ENCODE peak calls at places on chromosomes 11 and 22, in five cellular contexts. One of them, this sample, is unnamed.

GRCh38 chr11:131025020-131025419 is 108.7 kb upstream of the SNX19 start:
- DNase-seq in CD8-positive, alpha-beta T cell: no peak
- DNase-seq in DND-41: no peak
- DNase-seq in uterus: no peak
- DNase-seq in GM23338: peak; percentile 85
- DNase-seq in this sample: no peak

GRCh38 chr11:43830928-43831440 is 49.6 kb upstream of the ALKBH3 start:
- DNase-seq in CD8-positive, alpha-beta T cell: no peak
- DNase-seq in DND-41: no peak
- DNase-seq in uterus: peak; percentile 46
- DNase-seq in GM23338: no peak
- DNase-seq in this sample: no peak

GRCh38 chr11:96015911-96016565 is 92.1 kb upstream of the MTMR2 start:
- DNase-seq in CD8-positive, alpha-beta T cell: peak; percentile 57
- DNase-seq in DND-41: peak; percentile 75
- DNase-seq in uterus: no peak
- DNase-seq in GM23338: peak; percentile 47
- DNase-seq in this sample: no peak

GRCh38 chr11:119907934-119908760 is 179.1 kb upstream of the NECTIN1 start:
- DNase-seq in CD8-positive, alpha-beta T cell: no peak
- DNase-seq in DND-41: no peak
- DNase-seq in uterus: no peak
- DNase-seq in GM23338: no peak
- DNase-seq in this sample: no peak

GRCh38 chr11:86116996-86117705 is 48.3 kb upstream of the PICALM start:
- DNase-seq in CD8-positive, alpha-beta T cell: no peak
- DNase-seq in DND-41: no peak
- DNase-seq in uterus: no peak
- DNase-seq in GM23338: no peak
- DNase-seq in this sample: no peak

GRCh38 chr11:78319453-78319955 is 98.1 kb downstream of the GAB2 start:
- DNase-seq in CD8-positive, alpha-beta T cell: no peak
- DNase-seq in DND-41: no peak
- DNase-seq in uterus: peak; percentile 50
- DNase-seq in GM23338: no peak
- DNase-seq in this sample: no peak

GRCh38 chr11:101446238-101446637 is 137.6 kb downstream of the TRPC6 start:
- DNase-seq in CD8-positive, alpha-beta T cell: no peak
- DNase-seq in DND-41: no peak
- DNase-seq in uterus: no peak
- DNase-seq in GM23338: no peak
- DNase-seq in this sample: no peak

GRCh38 chr11:94153320-94153719 is 24.7 kb downstream of the PANX1 start:
- DNase-seq in CD8-positive, alpha-beta T cell: no peak
- DNase-seq in DND-41: no peak
- DNase-seq in uterus: no peak
- DNase-seq in GM23338: no peak
- DNase-seq in this sample: no peak

GRCh38 chr11:114596175-114596919 is 761 bp upstream of the NXPE4 start:
- DNase-seq in CD8-positive, alpha-beta T cell: no peak
- DNase-seq in DND-41: no peak
- DNase-seq in uterus: no peak
- DNase-seq in GM23338: no peak
- DNase-seq in this sample: no peak

GRCh38 chr11:117809236-117810055 is 12.4 kb upstream of the DSCAML1 start:
- DNase-seq in CD8-positive, alpha-beta T cell: no peak
- DNase-seq in DND-41: no peak
- DNase-seq in uterus: peak; percentile 63
- DNase-seq in GM23338: peak; percentile 83
- DNase-seq in this sample: no peak

GRCh38 chr11:128933481-128934178 is 9.0 kb downstream of the TP53AIP1 start:
- DNase-seq in CD8-positive, alpha-beta T cell: no peak
- DNase-seq in DND-41: no peak
- DNase-seq in uterus: no peak
- DNase-seq in GM23338: no peak
- DNase-seq in this sample: no peak

GRCh38 chr11:91497847-91498246 is 726.8 kb upstream of the FAT3 start:
- DNase-seq in CD8-positive, alpha-beta T cell: no peak
- DNase-seq in DND-41: no peak
- DNase-seq in uterus: no peak
- DNase-seq in GM23338: no peak
- DNase-seq in this sample: no peak

GRCh38 chr22:32175751-32176644 is 16.9 kb upstream of the C22orf42 start:
- DNase-seq in CD8-positive, alpha-beta T cell: no peak
- DNase-seq in DND-41: no peak
- DNase-seq in uterus: no peak
- DNase-seq in GM23338: peak; percentile 76
- DNase-seq in this sample: no peak

GRCh38 chr11:22491826-22492225 is 133.8 kb downstream of the FANCF start:
- DNase-seq in CD8-positive, alpha-beta T cell: no peak
- DNase-seq in DND-41: no peak
- DNase-seq in uterus: no peak
- DNase-seq in GM23338: peak; percentile 41
- DNase-seq in this sample: no peak

GRCh38 chr11:69166186-69167115 is 10.7 kb downstream of the SMIM38 start:
- DNase-seq in CD8-positive, alpha-beta T cell: no peak
- DNase-seq in DND-41: no peak
- DNase-seq in uterus: peak; percentile 64
- DNase-seq in GM23338: peak; percentile 54
- DNase-seq in this sample: no peak

GRCh38 chr11:27291954-27292641 is 70.9 kb downstream of the CCDC34 start:
- DNase-seq in CD8-positive, alpha-beta T cell: no peak
- DNase-seq in DND-41: no peak
- DNase-seq in uterus: no peak
- DNase-seq in GM23338: no peak
- DNase-seq in this sample: no peak

GRCh38 chr11:69815973-69816372 is 3.2 kb downstream of the FGF3 start:
- DNase-seq in CD8-positive, alpha-beta T cell: no peak
- DNase-seq in DND-41: no peak
- DNase-seq in uterus: no peak
- DNase-seq in GM23338: no peak
- DNase-seq in this sample: no peak

GRCh38 chr11:12915093-12915492 is 94.0 kb upstream of the RASSF10 start:
- DNase-seq in CD8-positive, alpha-beta T cell: no peak
- DNase-seq in DND-41: no peak
- DNase-seq in uterus: no peak
- DNase-seq in GM23338: no peak
- DNase-seq in this sample: no peak

GRCh38 chr11:12909866-12910265 is 99.2 kb upstream of the RASSF10 start:
- DNase-seq in CD8-positive, alpha-beta T cell: no peak
- DNase-seq in DND-41: no peak
- DNase-seq in uterus: no peak
- DNase-seq in GM23338: no peak
- DNase-seq in this sample: no peak

GRCh38 chr11:12918667-12919066 is 90.4 kb upstream of the RASSF10 start:
- DNase-seq in CD8-positive, alpha-beta T cell: no peak
- DNase-seq in DND-41: no peak
- DNase-seq in uterus: no peak
- DNase-seq in GM23338: no peak
- DNase-seq in this sample: no peak

GRCh38 chr11:12917830-12918229 is 91.3 kb upstream of the RASSF10 start:
- DNase-seq in CD8-positive, alpha-beta T cell: no peak
- DNase-seq in DND-41: no peak
- DNase-seq in uterus: no peak
- DNase-seq in GM23338: no peak
- DNase-seq in this sample: no peak

DNA sequence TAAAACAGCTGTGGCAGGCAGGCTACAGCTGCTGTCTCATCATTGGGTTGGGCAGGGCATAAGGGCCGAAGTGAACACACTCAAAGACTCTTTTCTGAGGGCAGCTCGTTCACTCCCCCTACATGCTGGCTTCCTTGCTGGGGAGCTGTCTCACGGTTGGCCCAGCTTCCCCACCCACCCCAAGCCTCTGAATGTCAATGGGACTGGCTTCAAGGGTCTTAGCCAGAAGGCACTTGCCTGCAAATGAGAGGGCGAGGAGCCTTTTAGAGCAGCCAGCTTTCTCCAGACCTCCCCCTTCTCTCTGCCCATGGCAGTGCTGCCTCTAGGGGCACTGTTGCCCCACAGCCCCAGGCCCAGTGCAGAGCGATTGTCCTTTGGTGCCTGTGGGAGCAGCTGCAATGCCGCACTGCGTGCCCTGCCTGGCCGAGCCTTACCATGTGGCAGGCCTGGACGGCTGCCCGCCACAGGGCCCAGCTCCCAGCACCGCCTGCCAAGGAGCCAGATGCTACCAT is 94.7 kb upstream of the RASSF10 start:
- DNase-seq in CD8-positive, alpha-beta T cell: no peak
- DNase-seq in DND-41: peak; percentile 39
- DNase-seq in uterus: no peak
- DNase-seq in GM23338: peak; percentile 91
- DNase-seq in this sample: no peak
- H3K4me1 ChIP-seq in CD8-positive, alpha-beta T cell: no peaks in the 10 kb centered on the region
- H3K4me1 ChIP-seq in DND-41: no peaks in the 10 kb centered on the region
- H3K4me1 ChIP-seq in uterus: no peaks in the 10 kb centered on the region
- H3K4me1 ChIP-seq in GM23338: peaks cover 34% of the 10 kb centered on the region
- H3K4me1 ChIP-seq in this sample: no peaks in the 10 kb centered on the region

DNA sequence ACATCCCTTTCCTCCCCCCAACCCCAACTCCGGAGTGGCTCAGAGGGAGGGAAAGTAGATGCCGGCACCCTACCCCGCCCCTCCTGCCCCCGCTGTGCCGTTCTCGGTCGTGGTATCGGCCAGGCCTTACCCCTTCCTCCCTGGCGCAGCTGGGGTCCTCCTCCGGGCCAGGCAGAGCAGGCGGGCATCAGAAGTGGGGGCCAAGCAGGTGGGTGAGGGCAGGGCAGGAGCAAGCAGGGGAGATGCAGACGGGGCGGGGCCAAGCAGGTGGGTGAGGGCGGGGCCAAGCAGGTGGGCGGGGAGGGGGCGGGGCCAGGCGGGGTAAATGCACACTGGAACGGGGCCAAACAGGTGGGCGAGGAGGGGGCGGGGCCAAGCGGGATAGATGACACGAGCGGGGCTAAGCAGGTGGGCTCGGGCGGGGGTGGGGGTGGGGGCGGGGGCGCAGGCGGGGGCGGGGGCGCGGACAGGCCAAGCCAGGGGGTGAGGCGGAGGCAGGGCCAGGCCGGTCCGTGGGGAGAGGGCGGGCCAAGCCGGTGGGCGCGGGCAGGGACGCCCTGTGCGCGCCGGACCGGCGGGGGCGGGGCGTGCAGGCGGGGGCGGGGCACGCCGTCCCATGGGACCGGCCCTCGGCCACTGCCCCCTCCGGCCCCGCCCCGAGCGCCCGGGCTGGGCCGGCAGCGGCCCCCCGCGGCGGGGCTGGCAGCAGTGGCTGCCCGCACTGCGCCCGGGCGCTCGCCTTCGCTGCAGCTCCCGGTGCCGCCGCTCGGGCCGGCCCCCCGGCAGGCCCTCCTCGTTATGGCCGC is at the start of the genes KCNQ1 and TRPM5:
- DNase-seq in CD8-positive, alpha-beta T cell: peak; percentile 83
- DNase-seq in DND-41: no peak
- DNase-seq in uterus: no peak
- DNase-seq in GM23338: peak; percentile 79
- DNase-seq in this sample: peak; percentile 61
- H3K4me3 ChIP-seq in CD8-positive, alpha-beta T cell: peak within 1 kb of the TSS; percentile 53
- H3K4me3 ChIP-seq in DND-41: no peak within 1 kb of the TSS
- H3K4me3 ChIP-seq in uterus: no peak within 1 kb of the TSS
- H3K4me3 ChIP-seq in GM23338: peak within 1 kb of the TSS; percentile 68
- H3K4me3 ChIP-seq in this sample: peak within 1 kb of the TSS; percentile 44

GRCh38 chr11:46075928-46076327 is 45.3 kb downstream of the PHF21A start:
- DNase-seq in CD8-positive, alpha-beta T cell: no peak
- DNase-seq in DND-41: no peak
- DNase-seq in uterus: no peak
- DNase-seq in GM23338: peak; percentile 36
- DNase-seq in this sample: no peak

GRCh38 chr11:46073632-46074031 is 47.6 kb downstream of the PHF21A start:
- DNase-seq in CD8-positive, alpha-beta T cell: no peak
- DNase-seq in DND-41: no peak
- DNase-seq in uterus: no peak
- DNase-seq in GM23338: no peak
- DNase-seq in this sample: no peak

GRCh38 chr11:46072172-46072964 is 48.9 kb downstream of the PHF21A start:
- DNase-seq in CD8-positive, alpha-beta T cell: no peak
- DNase-seq in DND-41: no peak
- DNase-seq in uterus: no peak
- DNase-seq in GM23338: no peak
- DNase-seq in this sample: no peak

GRCh38 chr11:46071091-46071490 is 50.2 kb downstream of the PHF21A start:
- DNase-seq in CD8-positive, alpha-beta T cell: no peak
- DNase-seq in DND-41: no peak
- DNase-seq in uterus: no peak
- DNase-seq in GM23338: no peak
- DNase-seq in this sample: no peak

DNA sequence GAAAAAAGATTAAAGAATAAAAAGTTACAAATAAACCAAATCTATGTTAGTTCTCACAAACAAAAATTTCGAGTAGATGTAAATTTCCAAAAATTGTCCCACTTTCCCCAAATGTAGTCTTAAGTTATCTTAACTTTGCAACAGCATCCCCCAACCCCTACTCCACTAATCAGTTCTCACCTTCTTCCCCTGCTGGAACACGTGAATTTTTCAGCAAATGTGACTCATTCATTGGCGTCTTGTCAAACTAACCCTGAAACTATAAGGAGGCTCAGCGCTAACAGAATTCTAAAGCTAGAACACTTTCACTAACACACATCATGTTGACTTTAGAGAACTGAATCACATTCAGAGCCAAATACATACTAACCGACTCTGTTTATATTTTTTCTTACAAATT is 46.1 kb downstream of the PHF21A start:
- DNase-seq in CD8-positive, alpha-beta T cell: no peak
- DNase-seq in DND-41: no peak
- DNase-seq in uterus: no peak
- DNase-seq in GM23338: no peak
- DNase-seq in this sample: no peak
- H3K36me3 ChIP-seq in CD8-positive, alpha-beta T cell: peaks cover 10% of the 10 kb centered on the region
- H3K36me3 ChIP-seq in DND-41: peaks cover 24% of the 10 kb centered on the region
- H3K36me3 ChIP-seq in uterus: no peaks in the 10 kb centered on the region
- H3K36me3 ChIP-seq in GM23338: peaks cover 5% of the 10 kb centered on the region
- H3K36me3 ChIP-seq in this sample: peaks cover 6% of the 10 kb centered on the region

GRCh38 chr11:126317681-126318641 is 14.1 kb downstream of the DCPS start:
- DNase-seq in CD8-positive, alpha-beta T cell: peak; percentile 58
- DNase-seq in DND-41: peak; percentile 86
- DNase-seq in uterus: peak; percentile 88
- DNase-seq in GM23338: no peak
- DNase-seq in this sample: peak; percentile 55
- H3K4me1 ChIP-seq in CD8-positive, alpha-beta T cell: peaks cover 30% of the 10 kb centered on the region
- H3K4me1 ChIP-seq in DND-41: peaks cover 44% of the 10 kb centered on the region
- H3K4me1 ChIP-seq in uterus: no peaks in the 10 kb centered on the region
- H3K4me1 ChIP-seq in GM23338: no peaks in the 10 kb centered on the region
- H3K4me1 ChIP-seq in this sample: peaks cover 6% of the 10 kb centered on the region

GRCh38 chr11:82980947-82981346 is 79.4 kb downstream of the DDIAS start:
- DNase-seq in CD8-positive, alpha-beta T cell: no peak
- DNase-seq in DND-41: no peak
- DNase-seq in uterus: no peak
- DNase-seq in GM23338: no peak
- DNase-seq in this sample: no peak

GRCh38 chr11:82978422-82979099 is 77.0 kb downstream of the DDIAS start:
- DNase-seq in CD8-positive, alpha-beta T cell: no peak
- DNase-seq in DND-41: no peak
- DNase-seq in uterus: no peak
- DNase-seq in GM23338: no peak
- DNase-seq in this sample: no peak

GRCh38 chr11:82979824-82980223 is 78.3 kb downstream of the DDIAS start:
- DNase-seq in CD8-positive, alpha-beta T cell: no peak
- DNase-seq in DND-41: no peak
- DNase-seq in uterus: no peak
- DNase-seq in GM23338: no peak
- DNase-seq in this sample: no peak

GRCh38 chr11:82981852-82982251 is 80.3 kb downstream of the DDIAS start:
- DNase-seq in CD8-positive, alpha-beta T cell: no peak
- DNase-seq in DND-41: no peak
- DNase-seq in uterus: no peak
- DNase-seq in GM23338: no peak
- DNase-seq in this sample: no peak

GRCh38 chr11:82980292-82980691 is 78.8 kb downstream of the DDIAS start:
- DNase-seq in CD8-positive, alpha-beta T cell: no peak
- DNase-seq in DND-41: no peak
- DNase-seq in uterus: no peak
- DNase-seq in GM23338: no peak
- DNase-seq in this sample: no peak
- H3K4me3 ChIP-seq in CD8-positive, alpha-beta T cell: no peak overlapping the region
- H3K4me3 ChIP-seq in DND-41: no peak overlapping the region
- H3K4me3 ChIP-seq in uterus: no peak overlapping the region
- H3K4me3 ChIP-seq in GM23338: no peak overlapping the region
- H3K4me3 ChIP-seq in this sample: no peak overlapping the region